ENCODE peak calls at places on chromosome 9, in eight cellular contexts. N, S, O, K, A, W, U and H are unnamed samples.

GRCh38 chr9:21974542-21975409 is 19.4 kb downstream of the CDKN2A start:
- DNase-seq in N (no peak), S (no peak), O (no peak), K (no peak), A (peak; percentile 62), W (peak; percentile 76), U (peak; percentile 96), H (peak; percentile 88)

GRCh38 chr9:113993838-113994540 is 84.1 kb downstream of the AMBP start:
- DNase-seq in N (no peak), S (peak; percentile 76), O (no peak), K (no peak), A (peak; percentile 74), W (peak; percentile 73), U (peak; percentile 31), H (peak; percentile 52)

GRCh38 chr9:4375424-4376195 is 75.7 kb upstream of the GLIS3 start:
- DNase-seq in N (no peak), S (no peak), O (no peak), K (peak; percentile 52), A (peak; percentile 85), W (peak; percentile 68), U (no peak), H (peak; percentile 84)

GRCh38 chr9:2017459-2018161 is 2.5 kb downstream of the SMARCA2 start:
- DNase-seq in N (peak; percentile 45), S (peak; percentile 73), O (peak; percentile 65), K (peak; percentile 72), A (peak; percentile 79), W (peak; percentile 74), U (peak; percentile 62), H (peak; percentile 89)

GRCh38 chr9:79154806-79155205 is 417.0 kb upstream of the TLE4 start:
- DNase-seq in N (no peak), S (no peak), O (no peak), K (no peak), A (no peak), W (no peak), U (no peak), H (peak; percentile 63)

GRCh38 chr9:133355881-133356357 is 368 bp downstream of the SURF1 start:
- DNase-seq in N (no peak), S (no peak), O (no peak), K (no peak), A (peak; percentile 23), W (no peak), U (no peak), H (no peak)

GRCh38 chr9:101427957-101428655 is 7.5 kb downstream of the ALDOB start:
- DNase-seq in N (no peak), S (no peak), O (no peak), K (no peak), A (no peak), W (no peak), U (no peak), H (no peak)

GRCh38 chr9:88481933-88482332 is 53.0 kb upstream of the NXNL2 start:
- DNase-seq in N (no peak), S (peak; percentile 34), O (no peak), K (no peak), A (no peak), W (no peak), U (no peak), H (no peak)

GRCh38 chr9:2771101-2771500 is 53.8 kb downstream of the KCNV2 start:
- DNase-seq in N (no peak), S (no peak), O (no peak), K (no peak), A (no peak), W (no peak), U (no peak), H (no peak)

GRCh38 chr9:119487118-119487827 is 118.0 kb upstream of the BRINP1 start:
- DNase-seq in N (no peak), S (no peak), O (no peak), K (no peak), A (no peak), W (no peak), U (no peak), H (no peak)

GRCh38 chr9:131833906-131834305 is 94.0 kb upstream of the RAPGEF1 start:
- DNase-seq in N (no peak), S (no peak), O (no peak), K (no peak), A (peak; percentile 52), W (no peak), U (no peak), H (no peak)

GRCh38 chr9:132485454-132485853 is 75.4 kb downstream of the CFAP77 start:
- DNase-seq in N (no peak), S (no peak), O (no peak), K (no peak), A (no peak), W (no peak), U (no peak), H (no peak)

GRCh38 chr9:113648586-113648985 is 185.1 kb downstream of the RGS3 start:
- DNase-seq in N (no peak), S (no peak), O (no peak), K (no peak), A (no peak), W (no peak), U (no peak), H (peak; percentile 56)

GRCh38 chr9:70044450-70045307 is 1.0 kb downstream of the MAMDC2 start:
- DNase-seq in N (peak; percentile 5), S (no peak), O (no peak), K (peak; percentile 15), A (peak; percentile 57), W (peak; percentile 66), U (no peak), H (peak; percentile 36)

GRCh38 chr9:78430387-78430786 is 133.5 kb downstream of the PSAT1 start:
- DNase-seq in N (no peak), S (no peak), O (no peak), K (no peak), A (no peak), W (no peak), U (no peak), H (no peak)

GRCh38 chr9:86282979-86283535 is 719 bp upstream of the ISCA1 start:
- DNase-seq in N (peak; percentile 31), S (peak; percentile 21), O (peak; percentile 51), K (peak; percentile 8), A (peak; percentile 91), W (peak; percentile 92), U (no peak), H (peak; percentile 90)

GRCh38 chr9:90608141-90608540 is 34.5 kb downstream of the DIRAS2 start:
- DNase-seq in N (no peak), S (no peak), O (no peak), K (no peak), A (no peak), W (no peak), U (no peak), H (no peak)

GRCh38 chr9:112042244-112042638 is 132.9 kb downstream of the SUSD1 start:
- DNase-seq in N (no peak), S (no peak), O (no peak), K (no peak), A (no peak), W (no peak), U (no peak), H (no peak)

GRCh38 chr9:31137151-31137849 is 1247.1 kb upstream of the ACO1 start:
- DNase-seq in N (no peak), S (no peak), O (no peak), K (no peak), A (peak; percentile 77), W (peak; percentile 99), U (no peak), H (peak; percentile 8)

GRCh38 chr9:132794730-132795380 is 83.2 kb downstream of the AK8 start:
- DNase-seq in N (peak; percentile 51), S (no peak), O (no peak), K (no peak), A (no peak), W (no peak), U (no peak), H (no peak)

GRCh38 chr9:36867672-36868471 is 166.2 kb downstream of the PAX5 start:
- DNase-seq in N (no peak), S (no peak), O (no peak), K (no peak), A (no peak), W (no peak), U (no peak), H (no peak)

GRCh38 chr9:36867241-36867640 is 166.8 kb downstream of the PAX5 start:
- DNase-seq in N (no peak), S (no peak), O (no peak), K (no peak), A (no peak), W (no peak), U (no peak), H (no peak)

GRCh38 chr9:36865731-36866635 is 168.1 kb downstream of the PAX5 start:
- DNase-seq in N (no peak), S (no peak), O (no peak), K (no peak), A (no peak), W (no peak), U (no peak), H (no peak)

GRCh38 chr9:36868591-36869282 is 165.3 kb downstream of the PAX5 start:
- DNase-seq in N (no peak), S (no peak), O (no peak), K (no peak), A (no peak), W (no peak), U (no peak), H (no peak)

DNA sequence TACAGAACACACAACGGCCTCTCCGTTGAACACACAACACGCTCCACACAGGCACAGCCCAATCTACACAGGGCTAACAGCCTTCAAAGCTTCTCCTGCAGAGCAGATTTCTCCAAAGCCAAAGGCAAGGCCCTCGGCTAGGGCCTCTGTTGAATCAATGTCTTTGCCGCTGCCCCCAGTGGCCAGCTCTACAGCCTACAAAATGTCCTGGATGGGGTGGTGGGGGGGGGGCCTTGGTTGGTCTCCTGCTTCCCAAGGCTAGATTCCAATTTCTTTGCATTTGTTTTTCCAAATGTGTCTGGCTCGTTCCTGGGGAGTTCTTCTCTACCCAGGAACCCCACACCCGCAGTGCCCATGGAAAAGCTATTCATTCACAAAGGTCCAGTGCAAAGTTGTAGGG is 167.2 kb downstream of the PAX5 start:
- DNase-seq in N (peak; percentile 17), S (no peak), O (no peak), K (peak; percentile 40), A (no peak), W (no peak), U (no peak), H (no peak)
- TF ChIP-seq CTCF in N (no peak), S (no peak), O (no peak), K (no peak), A (peak; percentile 3), W (peak; percentile 17), U (peak; percentile 8), H (no peak)

GRCh38 chr9:94892675-94893074 is 166.2 kb downstream of the AOPEP start:
- DNase-seq in N (no peak), S (no peak), O (no peak), K (no peak), A (no peak), W (no peak), U (no peak), H (no peak)
- H3K4me3 ChIP-seq in N (no peak overlapping the region), S (no peak overlapping the region), O (no peak overlapping the region), K (no peak overlapping the region), A (no peak overlapping the region), W (no peak overlapping the region), U (no peak overlapping the region), H (no peak overlapping the region)

GRCh38 chr9:38281917-38282316 is 110.6 kb upstream of the ALDH1B1 start:
- DNase-seq in N (no peak), S (no peak), O (no peak), K (no peak), A (no peak), W (no peak), U (no peak), H (no peak)
- TF ChIP-seq CTCF in N (no peak), S (no peak), O (no peak), K (no peak), A (no peak), W (no peak), U (no peak), H (no peak)

GRCh38 chr9:13444272-13444608 is 164.7 kb upstream of the MPDZ start:
- DNase-seq in N (no peak), S (no peak), O (no peak), K (no peak), A (no peak), W (no peak), U (no peak), H (no peak)
- H3K4me3 ChIP-seq in N (no peak overlapping the region), S (peak overlapping the region; percentile 50), O (no peak overlapping the region), K (no peak overlapping the region), A (no peak overlapping the region), W (no peak overlapping the region), U (no peak overlapping the region), H (no peak overlapping the region)